ENCODE peak calls at places on chromosomes 13 and 19, in six cellular contexts. F is WERI-Rb-1, V is NB4, Z is nephron progenitor cell, G is fibroblast of villous mesenchyme, Y is esophagus squamous epithelium. T is an unnamed sample.

GRCh38 chr19:31096047-31096446 is 253.2 kb downstream of the TSHZ3 start:
- DNase-seq in Y (no peak), G (no peak), V (no peak), F (no peak), Z (no peak), T (no peak)

GRCh38 chr13:107202371-107203023 is 634.6 kb upstream of the ARGLU1 start:
- DNase-seq in F (no peak), Y (no peak), G (peak; percentile 12), Z (no peak), V (no peak), T (no peak)

GRCh38 chr13:84645196-84646071 is 763.2 kb upstream of the SLITRK1 start:
- DNase-seq in F (peak; percentile 12), Z (no peak), Y (no peak), V (peak; percentile 3), G (no peak), T (no peak)

GRCh38 chr13:111503905-111504695 is 183.7 kb downstream of the TEX29 start:
- DNase-seq in V (no peak), F (peak; percentile 4), G (no peak), Z (no peak), Y (no peak), T (no peak)

GRCh38 chr13:51826606-51827005 is 18.4 kb downstream of the TMEM272 start:
- DNase-seq in G (peak; percentile 22), Y (no peak), F (no peak), Z (no peak), V (peak; percentile 67), T (no peak)

GRCh38 chr19:47226426-47227346 is 4.3 kb downstream of the BBC3 start:
- DNase-seq in G (peak; percentile 83), V (peak; percentile 97), F (peak; percentile 85), Y (no peak), Z (no peak), T (peak; percentile 90)

GRCh38 chr13:94329277-94329676 is 150.2 kb downstream of the DCT start:
- DNase-seq in Y (no peak), V (no peak), G (peak; percentile 74), Z (no peak), F (no peak), T (no peak)

GRCh38 chr13:20988033-20988908 is 73.1 kb downstream of the LATS2 start:
- DNase-seq in F (no peak), Y (no peak), Z (no peak), G (no peak), V (no peak), T (no peak)

GRCh38 chr19:4444765-4445741 is 12.5 kb downstream of the UBXN6 start:
- DNase-seq in V (peak; percentile 33), Z (peak; percentile 40), Y (no peak), F (no peak), G (peak; percentile 28), T (no peak)

GRCh38 chr19:11365557-11366117 is 8.8 kb upstream of the SWSAP1 start:
- DNase-seq in Y (no peak), Z (no peak), F (no peak), G (no peak), V (no peak), T (no peak)

GRCh38 chr19:3477506-3477905 is 2.8 kb downstream of the SMIM24 start:
- DNase-seq in F (no peak), G (no peak), V (no peak), Y (no peak), Z (no peak), T (no peak)

GRCh38 chr19:36417752-36418286 is 625 bp downstream of the ZFP82 start:
- DNase-seq in G (no peak), Z (peak; percentile 2), F (no peak), Y (no peak), V (no peak), T (no peak)

DNA sequence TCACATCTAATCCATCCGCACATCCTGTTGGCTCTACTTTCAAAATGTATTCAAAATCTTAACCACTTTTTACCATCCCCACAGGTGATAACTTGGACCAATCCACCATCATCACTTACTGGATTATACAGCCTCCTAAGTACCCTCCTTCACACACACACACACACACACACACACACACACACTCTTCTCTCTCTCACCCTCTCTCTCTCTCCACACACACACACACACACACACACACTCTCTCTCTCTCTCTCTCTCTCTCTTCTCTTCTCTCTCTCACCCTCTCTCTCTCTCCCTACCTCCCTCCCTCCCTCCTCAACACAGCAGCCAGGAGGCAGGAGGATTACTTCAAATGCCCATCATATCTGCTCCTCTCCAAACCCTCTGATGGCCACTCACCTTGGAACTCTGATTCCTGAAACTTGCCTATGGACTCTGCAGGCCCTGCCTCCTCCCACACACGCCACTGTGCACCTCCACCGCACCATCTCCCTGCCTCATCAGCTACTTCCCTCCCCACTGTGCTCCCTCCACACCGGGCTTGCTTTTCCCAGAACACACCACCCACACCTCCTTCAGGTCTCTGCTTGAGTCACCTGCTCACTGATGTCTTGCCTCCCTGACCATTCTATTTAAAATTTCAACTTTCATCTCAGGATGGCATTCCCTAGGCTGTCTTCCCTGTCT is 39.7 kb downstream of the RCBTB2 start:
- DNase-seq in Y (no peak), G (no peak), Z (no peak), V (peak; percentile 24), F (no peak), T (no peak)
- TF ChIP-seq CTCF in Y (no peak), G (no peak), Z (no peak), V (no peak), F (no peak), T (no peak)

GRCh38 chr13:74573654-74574053 is 439.4 kb upstream of the KLF12 start:
- DNase-seq in V (peak; percentile 25), Y (no peak), G (no peak), F (peak; percentile 64), Z (peak; percentile 9), T (no peak)
- TF ChIP-seq CTCF in V (peak; percentile 49), Y (no peak), G (peak; percentile 6), F (peak; percentile 70), Z (peak; percentile 17), T (no peak)

DNA sequence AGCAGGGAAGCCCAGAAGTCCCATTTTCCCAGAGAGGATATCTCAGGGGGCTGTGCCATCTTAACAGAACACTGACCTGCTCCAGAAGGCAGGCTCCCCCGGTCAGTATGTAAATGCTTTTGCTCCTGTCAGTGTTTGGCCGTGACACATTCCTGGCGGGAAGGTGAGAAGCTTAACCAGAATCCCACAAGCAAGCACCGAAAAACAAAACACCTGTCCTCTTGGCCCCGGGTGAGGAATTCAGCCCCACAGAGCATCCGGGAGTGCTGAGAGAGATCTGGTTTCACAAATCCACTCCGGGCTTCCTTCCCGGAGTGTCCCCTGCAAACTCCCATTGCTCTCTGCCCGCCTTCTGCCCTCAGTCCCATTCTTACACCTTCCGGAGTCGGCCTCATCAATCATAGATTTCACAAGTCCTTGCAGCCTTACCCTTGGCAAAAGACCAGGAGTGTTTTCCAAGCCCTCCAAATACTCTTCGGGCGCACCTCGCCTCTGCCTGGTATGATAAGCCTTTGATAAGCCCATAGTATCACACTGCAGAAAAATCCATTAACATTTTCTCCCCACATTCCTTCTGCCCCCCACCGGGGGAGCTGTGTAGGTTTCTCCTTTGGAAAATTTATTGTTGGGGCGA is 12.2 kb downstream of the TPM4 start:
- DNase-seq in V (no peak), G (no peak), Z (no peak), F (no peak), Y (no peak), T (no peak)
- TF ChIP-seq CTCF in V (peak; percentile 11), G (peak; percentile 20), Z (no peak), F (no peak), Y (no peak), T (no peak)

GRCh38 chr19:1468274-1469199 is 10.5 kb downstream of the C19orf25 start:
- DNase-seq in G (peak; percentile 34), V (no peak), Z (peak; percentile 53), Y (no peak), F (no peak), T (no peak)
- TF ChIP-seq CTCF in G (no peak), V (no peak), Z (no peak), Y (no peak), F (no peak), T (no peak)

DNA sequence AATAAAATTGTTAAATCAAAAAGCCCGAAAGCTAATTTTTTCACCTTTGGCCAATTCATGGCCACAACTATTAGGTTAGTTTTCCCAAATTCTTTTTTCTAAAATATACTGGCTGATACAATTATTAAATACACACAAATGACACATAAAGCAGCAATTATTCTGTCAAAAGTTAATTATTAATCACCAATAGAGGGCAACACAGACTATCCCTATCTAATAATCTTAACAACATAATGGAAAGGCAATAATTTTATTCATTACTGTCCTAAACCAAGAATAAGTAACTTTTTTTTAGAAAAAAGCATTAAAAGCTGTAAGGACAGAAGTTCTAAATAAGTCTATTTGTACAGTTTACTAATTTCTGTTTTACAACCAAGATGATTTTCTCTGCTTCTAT is 51.7 kb downstream of the KATNAL1 start:
- DNase-seq in Z (no peak), F (no peak), V (no peak), G (no peak), Y (no peak), T (no peak)
- TF ChIP-seq CTCF in Z (no peak), F (no peak), V (no peak), G (no peak), Y (peak; percentile 36), T (no peak)

GRCh38 chr13:48816696-48817095 is 159.0 kb upstream of the FNDC3A start:
- DNase-seq in G (peak; percentile 77), F (no peak), Z (no peak), V (peak; percentile 7), Y (no peak), T (no peak)

GRCh38 chr13:48819889-48820288 is 155.8 kb upstream of the FNDC3A start:
- DNase-seq in Y (no peak), V (no peak), Z (no peak), G (no peak), F (no peak), T (no peak)

GRCh38 chr13:48817166-48817802 is 158.4 kb upstream of the FNDC3A start:
- DNase-seq in F (no peak), Y (no peak), Z (no peak), G (no peak), V (no peak), T (no peak)

GRCh38 chr13:48819376-48819775 is 156.3 kb upstream of the FNDC3A start:
- DNase-seq in G (peak; percentile 70), Z (no peak), F (no peak), V (no peak), Y (no peak), T (no peak)

GRCh38 chr13:48818495-48818961 is 157.2 kb upstream of the FNDC3A start:
- DNase-seq in Y (no peak), F (no peak), V (no peak), Z (peak; percentile 9), G (peak; percentile 98), T (no peak)
- TF ChIP-seq CTCF in Y (no peak), F (no peak), V (no peak), Z (no peak), G (no peak), T (no peak)